ENCODE peak calls at places on chromosomes 4 and X, in nine cellular contexts. U is A549, J is cardiac muscle cell, B is upper lobe of right lung, E is left ventricle myocardium inferior, N is left lung, A is neuronal stem cell, R is heart left ventricle, V is colonic mucosa. P is an unnamed sample. For H3K9me3, the result is how much of the 10 kb centered on the place peaks cover.

GRCh38 chr4:119679251-119679650 is 50.6 kb upstream of the PDE5A start:
- DNase-seq in V (no peak), R (no peak), N (no peak), U (no peak), J (no peak), B (no peak), E (no peak), A (no peak), P (no peak)

GRCh38 chr4:145609494-145610427 is 9.4 kb upstream of the MMAA start:
- DNase-seq in R (peak), B (no peak), J (peak), E (peak), V (peak), U (peak), N (no peak), A (peak), P (peak)

GRCh38 chrX:102659790-102660757 is 8.8 kb downstream of the GPRASP1 start:
- DNase-seq in U (peak), V (peak), A (peak), B (peak), J (peak), N (peak), E (peak), R (peak), P (peak)

GRCh38 chrX:11420851-11421250 is 127.6 kb downstream of the AMELX start:
- DNase-seq in N (no peak), B (no peak), J (no peak), R (no peak), U (no peak), E (no peak), A (no peak), V (no peak), P (no peak)

GRCh38 chr4:20195071-20195885 is 56.4 kb upstream of the SLIT2 start:
- DNase-seq in R (no peak), A (no peak), J (no peak), U (no peak), N (no peak), V (no peak), E (no peak), B (no peak), P (no peak)

GRCh38 chr4:1772869-1773538 is 20.1 kb upstream of the FGFR3 start:
- DNase-seq in U (no peak), V (no peak), R (no peak), E (no peak), B (no peak), J (no peak), A (no peak), N (no peak), P (no peak)

GRCh38 chr4:8819421-8820177 is 52.0 kb downstream of the HMX1 start:
- DNase-seq in J (no peak), E (no peak), B (peak), N (no peak), U (no peak), A (no peak), R (no peak), V (no peak), P (peak)

GRCh38 chr4:176988226-176988625 is 195.5 kb upstream of the VEGFC start:
- DNase-seq in U (peak), R (no peak), V (no peak), J (no peak), A (no peak), B (no peak), E (no peak), N (no peak), P (no peak)

GRCh38 chr4:140238353-140239041 is 84.5 kb upstream of the MAML3 start:
- DNase-seq in A (peak), E (peak), N (peak), R (peak), V (peak), B (peak), J (peak), U (no peak), P (peak)

GRCh38 chr4:173025131-173025530 is 143.5 kb upstream of the GALNT7 start:
- DNase-seq in U (peak), R (peak), A (peak), E (no peak), N (no peak), J (peak), V (peak), B (no peak), P (peak)

GRCh38 chr4:163679189-163679588 is 184.7 kb downstream of the TMA16 start:
- DNase-seq in B (no peak), R (no peak), V (no peak), J (no peak), U (peak), E (no peak), A (no peak), N (no peak), P (no peak)

GRCh38 chrX:18424482-18425198 is 768 bp upstream of the CDKL5 start:
- DNase-seq in U (peak), N (no peak), J (peak), R (no peak), E (no peak), A (no peak), V (peak), B (peak), P (peak)

GRCh38 chr4:7048642-7049041 is 5.5 kb downstream of the TADA2B start:
- DNase-seq in R (no peak), A (no peak), N (no peak), B (no peak), E (no peak), U (no peak), V (no peak), J (no peak), P (no peak)

GRCh38 chr4:76012388-76012801 is 5.1 kb upstream of the CXCL9 start:
- DNase-seq in E (no peak), N (no peak), R (no peak), A (no peak), U (no peak), J (no peak), V (no peak), B (no peak), P (no peak)

GRCh38 chrX:138925330-138925729 is 213.8 kb upstream of the FGF13 start:
- DNase-seq in V (no peak), B (no peak), E (no peak), U (peak), A (no peak), N (no peak), R (no peak), J (no peak), P (peak)

GRCh38 chr4:107392951-107393350 is 327.1 kb downstream of the PAPSS1 start:
- DNase-seq in B (no peak), A (no peak), U (no peak), V (peak), R (no peak), E (no peak), N (no peak), J (no peak), P (peak)

GRCh38 chrX:31337332-31337731 is 265.5 kb upstream of the FTHL17 start:
- DNase-seq in A (no peak), R (no peak), E (no peak), N (no peak), V (no peak), U (no peak), B (no peak), J (no peak), P (no peak)

GRCh38 chr4:151541438-151542071 is 132.6 kb downstream of the FHIP1A start:
- DNase-seq in U (peak), R (no peak), N (no peak), V (no peak), A (peak), E (no peak), B (no peak), J (no peak), P (no peak)

GRCh38 chrX:104370089-104370488 is 115.4 kb upstream of the ESX1 start:
- DNase-seq in E (no peak), B (no peak), J (peak), U (peak), N (no peak), R (no peak), V (peak), A (no peak), P (no peak)

GRCh38 chr4:972651-973424 is 531 bp downstream of the DGKQ start:
- DNase-seq in R (no peak), A (no peak), N (peak), B (peak), V (peak), J (no peak), E (peak), U (no peak), P (no peak)

GRCh38 chr4:137065306-137065705 is 467.0 kb downstream of the PCDH18 start:
- DNase-seq in B (no peak), U (no peak), E (no peak), V (no peak), R (no peak), A (no peak), J (no peak), N (no peak), P (no peak)

GRCh38 chr4:25925486-25926201 is 11.6 kb downstream of the SMIM20 start:
- DNase-seq in B (peak), U (peak), E (peak), R (peak), A (no peak), J (peak), V (peak), N (peak), P (no peak)

GRCh38 chr4:2244947-2245786 is 3.2 kb upstream of the HAUS3 start:
- DNase-seq in A (no peak), E (peak), V (no peak), J (no peak), N (no peak), U (no peak), B (no peak), R (no peak), P (peak)

GRCh38 chrX:1792636-1793035 is 177.8 kb downstream of the ASMT start:
- DNase-seq in U (no peak), A (no peak), E (no peak), V (no peak), N (no peak), R (no peak), J (no peak), B (no peak), P (no peak)

GRCh38 chrX:115362334-115363095 is 73.0 kb downstream of the LUZP4 start:
- DNase-seq in A (no peak), E (no peak), R (no peak), U (no peak), V (no peak), B (no peak), N (no peak), J (no peak), P (no peak)

GRCh38 chr4:71614626-71615025 is 169.3 kb downstream of the GC start:
- DNase-seq in A (no peak), R (no peak), N (no peak), U (peak), B (no peak), V (peak), E (no peak), J (no peak), P (no peak)

GRCh38 chr4:1300466-1301455 is 11.1 kb downstream of the MAEA start:
- DNase-seq in V (no peak), A (no peak), E (no peak), J (no peak), N (peak), B (peak), U (no peak), R (no peak), P (peak)

GRCh38 chr4:151267822-151268535 is 9.0 kb upstream of the PRSS48 start:
- DNase-seq in A (no peak), B (no peak), N (no peak), U (no peak), V (no peak), R (no peak), J (no peak), E (no peak), P (no peak)

GRCh38 chr4:123649644-123650356 is 253.2 kb downstream of the SPRY1 start:
- DNase-seq in A (no peak), E (no peak), B (no peak), U (peak), R (peak), N (peak), V (peak), J (no peak), P (no peak)

GRCh38 chr4:158302076-158302866 is 92.0 kb downstream of the TMEM144 start:
- DNase-seq in B (no peak), E (no peak), A (no peak), U (no peak), V (no peak), J (no peak), R (no peak), N (no peak), P (no peak)

GRCh38 chrX:21225643-21226042 is 148.6 kb upstream of the CNKSR2 start:
- DNase-seq in B (no peak), A (no peak), E (no peak), V (no peak), N (no peak), R (no peak), U (no peak), J (no peak), P (no peak)

GRCh38 chrX:71107762-71108360 is 1.3 kb upstream of the CXorf65 start:
- DNase-seq in A (no peak), N (no peak), E (no peak), J (peak), B (no peak), U (no peak), V (no peak), R (peak), P (no peak)

DNA sequence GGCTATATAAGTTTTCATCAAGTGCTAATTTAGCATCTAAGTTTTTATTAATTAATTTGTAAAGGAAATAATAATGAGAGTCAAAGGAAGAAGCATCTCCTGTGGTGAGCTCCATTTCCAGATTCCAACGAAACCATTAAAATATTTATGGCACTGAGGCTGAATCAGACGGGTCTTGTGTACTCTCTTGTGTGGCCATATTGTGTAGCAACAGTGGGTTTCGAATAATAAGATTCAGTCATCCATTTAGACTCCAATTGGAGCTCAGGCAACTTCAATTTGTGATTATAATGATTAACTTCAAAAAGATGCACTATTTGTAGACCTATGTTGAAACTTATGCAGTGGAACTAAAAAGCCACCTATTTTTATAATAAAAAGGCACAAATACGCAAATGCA is 82.4 kb downstream of the SNCA start:
- DNase-seq in E (no peak), A (no peak), J (no peak), U (no peak), N (no peak), R (no peak), B (no peak), V (no peak), P (no peak)
- H3K27ac ChIP-seq in E (no peak), A (no peak), J (no peak), U (no peak), N (no peak), R (no peak), B (no peak), V (no peak), P (no peak)

GRCh38 chrX:153611298-153612095 is 12.6 kb upstream of the CCNQ start:
- DNase-seq in A (no peak), J (no peak), N (no peak), B (no peak), R (no peak), E (no peak), U (no peak), V (no peak), P (no peak)

GRCh38 chrX:153609917-153610833 is 11.2 kb upstream of the CCNQ start:
- DNase-seq in R (peak), V (peak), B (peak), E (peak), U (peak), N (no peak), J (peak), A (peak), P (peak)

GRCh38 chrX:153610834-153611209 is 11.9 kb upstream of the CCNQ start:
- DNase-seq in R (no peak), E (no peak), J (no peak), V (no peak), B (no peak), A (no peak), N (no peak), U (no peak), P (no peak)

GRCh38 chrX:153614818-153615217 is 15.9 kb upstream of the CCNQ start:
- DNase-seq in U (no peak), B (no peak), R (no peak), A (no peak), J (no peak), N (no peak), V (no peak), E (no peak), P (no peak)

GRCh38 chrX:153612413-153612812 is 13.5 kb upstream of the CCNQ start:
- DNase-seq in A (no peak), U (no peak), B (no peak), J (no peak), E (no peak), V (no peak), R (no peak), N (no peak), P (no peak)
- H3K4me3 ChIP-seq in A (no peak), U (no peak), B (no peak), J (no peak), E (no peak), V (no peak), R (no peak), N (no peak), P (no peak)

DNA sequence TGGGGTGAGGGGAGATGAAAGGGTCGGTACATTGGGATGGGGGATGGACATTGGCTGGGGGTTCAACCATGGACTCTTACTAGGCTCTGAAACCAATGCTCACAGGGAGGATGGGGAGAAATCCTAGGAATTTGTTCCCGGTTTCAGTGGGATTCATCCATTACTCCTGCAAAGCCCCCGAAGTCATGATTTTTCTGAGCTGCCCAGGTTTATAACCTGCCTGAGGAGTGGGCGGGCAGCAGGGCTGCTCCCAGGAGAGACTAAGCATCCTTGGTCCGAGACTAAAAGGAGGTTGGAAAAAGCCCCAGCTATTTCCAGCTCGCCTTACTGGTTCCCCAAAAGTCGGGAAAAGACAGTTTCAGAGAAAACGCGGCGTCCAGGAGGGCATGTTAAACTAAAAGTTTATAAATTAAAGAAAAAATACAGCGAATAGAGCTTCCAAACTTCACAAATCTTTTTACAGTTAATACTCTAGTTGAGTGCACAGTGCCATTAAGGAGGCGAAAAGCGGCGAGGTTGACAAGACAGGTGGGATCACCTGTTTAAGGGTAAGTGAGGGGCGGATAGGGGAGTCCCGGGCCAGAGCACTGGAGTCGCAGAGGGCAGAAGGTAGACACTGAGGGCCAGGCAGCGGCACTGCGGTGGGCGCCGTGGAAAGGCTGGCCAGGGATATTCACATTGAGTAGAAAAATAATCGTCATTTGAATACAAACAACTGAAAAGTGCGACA is 3.7 kb downstream of the NKX3-2 start:
- DNase-seq in R (no peak), N (no peak), U (no peak), E (no peak), V (no peak), J (no peak), A (no peak), B (no peak), P (no peak)
- H3K9me3 ChIP-seq in R (under half), N (under half), U (under half), E (under half), V (under half), J (under half), A (half or more), B (under half), P (under half)

GRCh38 chr4:156948738-156949137 is 22.9 kb downstream of the PDGFC start:
- DNase-seq in R (no peak), N (no peak), J (no peak), U (no peak), E (no peak), B (no peak), A (no peak), V (no peak), P (no peak)
- H3K27ac ChIP-seq in R (no peak), N (no peak), J (no peak), U (peak), E (peak), B (no peak), A (no peak), V (no peak), P (no peak)

GRCh38 chrX:53318766-53319353 is 37.5 kb upstream of the IQSEC2 start:
- DNase-seq in V (no peak), B (no peak), J (no peak), E (no peak), U (no peak), R (no peak), N (no peak), A (no peak), P (no peak)
- H3K4me3 ChIP-seq in V (no peak), B (no peak), J (no peak), E (peak), U (no peak), R (no peak), N (no peak), A (no peak), P (no peak)

DNA sequence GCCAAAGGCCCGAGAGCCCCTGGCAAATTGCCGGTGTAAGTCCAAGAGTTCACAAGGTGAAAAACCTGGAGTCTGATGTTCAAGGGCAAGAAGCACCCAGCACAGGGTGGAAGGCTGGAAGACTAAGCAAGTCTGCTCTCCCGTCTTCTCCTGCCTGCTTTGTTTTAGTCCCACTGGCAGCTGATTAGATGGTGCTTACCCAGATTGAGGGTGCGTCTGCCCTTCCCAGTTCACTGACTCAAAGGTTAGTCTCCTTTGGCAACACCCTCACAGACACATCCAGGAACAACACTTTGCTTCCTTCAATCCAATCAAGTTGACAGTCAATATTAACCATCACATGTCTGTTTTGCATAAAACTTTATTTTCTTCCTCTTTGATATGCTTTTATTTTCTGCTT is 157.4 kb downstream of the HS3ST1 start:
- DNase-seq in U (no peak), B (no peak), A (no peak), E (no peak), N (no peak), V (peak), R (no peak), J (no peak), P (no peak)
- H3K9me3 ChIP-seq in U (under half), B (under half), A (under half), E (under half), N (under half), V (under half), R (under half), J (under half), P (under half)

GRCh38 chrX:65596270-65596669 is 61.7 kb upstream of the LAS1L start:
- DNase-seq in J (no peak), U (no peak), E (no peak), N (no peak), V (no peak), R (no peak), B (no peak), A (no peak), P (no peak)
- H3K27ac ChIP-seq in J (no peak), U (peak), E (peak), N (peak), V (peak), R (peak), B (peak), A (no peak), P (peak)

DNA sequence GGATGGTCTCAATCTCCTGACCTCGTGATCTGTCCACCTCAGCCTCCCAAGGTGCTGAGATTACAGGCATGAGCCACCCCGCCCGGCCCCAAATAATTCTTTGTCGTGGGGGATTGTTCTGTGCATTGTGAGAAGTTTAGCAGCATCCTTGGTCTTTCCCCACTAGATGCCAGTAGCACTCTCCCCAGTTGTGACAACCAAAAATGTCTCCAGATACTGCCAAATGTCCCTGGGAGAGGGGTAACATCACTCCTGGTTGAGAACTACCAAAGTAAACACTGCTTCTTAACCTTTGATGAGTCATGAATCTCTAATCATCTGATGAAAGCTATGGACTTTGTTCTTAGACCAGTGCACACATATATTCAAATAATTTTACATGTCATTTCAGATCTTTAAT is 90.7 kb upstream of the BRS3 start:
- DNase-seq in V (no peak), J (no peak), A (no peak), N (no peak), B (no peak), E (no peak), U (peak), R (no peak), P (no peak)
- H3K4me3 ChIP-seq in V (no peak), J (no peak), A (no peak), N (no peak), B (no peak), E (no peak), U (no peak), R (no peak), P (no peak)

DNA sequence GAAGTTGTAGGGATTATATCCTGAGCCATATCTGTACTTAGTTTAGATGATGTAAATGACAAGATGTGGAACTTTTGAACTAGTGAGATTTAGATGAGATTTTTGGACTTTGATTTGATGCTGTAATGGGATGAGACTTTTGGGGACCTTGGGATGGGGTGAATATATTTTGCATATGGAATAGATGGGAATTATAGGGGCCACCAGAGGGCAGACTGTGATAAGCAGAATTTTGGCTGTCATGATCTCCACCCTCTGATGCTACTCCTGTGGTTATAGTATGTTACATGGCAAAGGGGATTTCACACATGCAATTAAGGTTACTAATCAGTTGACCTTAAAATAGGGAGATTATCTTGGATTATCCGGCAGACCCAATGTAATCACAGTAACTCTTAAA is 214.0 kb upstream of the NHS start:
- DNase-seq in U (peak), B (no peak), R (no peak), J (no peak), V (no peak), E (no peak), N (no peak), A (no peak), P (no peak)
- H3K9me3 ChIP-seq in U (under half), B (under half), R (under half), J (under half), V (under half), E (under half), N (under half), A (under half), P (under half)